ENCODE peak calls at places on chromosomes 4 and X, in nine cellular contexts. W is lower leg skin; Y is endodermal cell; P is RWPE1; D is cardiac fibroblast; X is CD4-positive, alpha-beta T cell; N is NCI-H2171; A is AG20443; Q is hippocampal formation. V is an unnamed sample.

GRCh38 chr4:41132055-41132683 is 82.2 kb downstream of the APBB2 start:
- DNase-seq in W (no peak), A (no peak), X (no peak), N (no peak), Q (no peak), Y (no peak), D (no peak), P (peak), V (no peak)

GRCh38 chr4:37717575-37717974 is 31.4 kb upstream of the RELL1 start:
- DNase-seq in Y (no peak), Q (no peak), P (peak), N (no peak), D (peak), W (no peak), A (peak), X (no peak), V (no peak)

GRCh38 chr4:173185832-173186545 is 17.4 kb downstream of the GALNT7 start:
- DNase-seq in D (peak), P (no peak), Q (no peak), Y (no peak), W (no peak), N (peak), X (no peak), A (no peak), V (peak)

GRCh38 chr4:116361782-116362181 is 723.6 kb downstream of the TRAM1L1 start:
- DNase-seq in Q (no peak), D (no peak), A (no peak), W (peak), X (no peak), N (peak), P (peak), Y (no peak), V (no peak)

GRCh38 chr4:184536070-184536880 is 61.9 kb upstream of the IRF2 start:
- DNase-seq in P (no peak), Q (no peak), X (no peak), W (no peak), A (no peak), N (no peak), D (no peak), Y (no peak), V (peak)

GRCh38 chr4:130077275-130077674 is 981.3 kb downstream of the C4orf33 start:
- DNase-seq in A (no peak), Y (no peak), W (no peak), D (no peak), X (no peak), N (no peak), P (peak), Q (no peak), V (no peak)

GRCh38 chrX:51395807-51396728 is 63.4 kb downstream of the NUDT10 start:
- DNase-seq in A (no peak), Q (no peak), N (no peak), W (no peak), D (no peak), Y (peak), P (no peak), X (peak), V (peak)

GRCh38 chr4:112031712-112032328 is 113.4 kb upstream of the FAM241A start:
- DNase-seq in Y (peak), A (peak), P (peak), Q (no peak), D (peak), W (no peak), X (no peak), N (no peak), V (peak)

GRCh38 chr4:41219421-41219950 is 5.1 kb upstream of the APBB2 start:
- DNase-seq in W (no peak), Q (no peak), N (no peak), Y (no peak), X (no peak), P (no peak), D (no peak), A (no peak), V (no peak)

GRCh38 chr4:111748157-111748556 is 397.1 kb upstream of the FAM241A start:
- DNase-seq in Q (no peak), X (no peak), P (no peak), A (no peak), D (no peak), W (no peak), N (no peak), Y (peak), V (no peak)

GRCh38 chr4:133711817-133712216 is 489.8 kb downstream of the PABPC4L start:
- DNase-seq in W (no peak), Y (no peak), D (peak), X (no peak), A (no peak), Q (no peak), N (no peak), P (peak), V (no peak)

V was measured in NAMALWA.